ENCODE peak calls at places on chromosome 4, in nine cellular contexts. One of them, this sample, is unnamed. For H3K36me3, the result is how much of the 10 kb centered on the place peaks cover.

GRCh38 chr4:184475096-184475461 is 729 bp upstream of the IRF2 start:
- DNase-seq in body of pancreas: peak
- DNase-seq in HCT116: no peak
- DNase-seq in HepG2: no peak
- DNase-seq in endothelial cell of umbilical vein: peak
- DNase-seq in uterus: peak
- DNase-seq in suprapubic skin: peak
- DNase-seq in esophagus muscularis mucosa: no peak
- DNase-seq in tibial nerve: peak
- DNase-seq in this sample: peak

GRCh38 chr4:76950052-76950845 is 697 bp downstream of the SEPTIN11 start:
- DNase-seq in body of pancreas: peak
- DNase-seq in HCT116: no peak
- DNase-seq in HepG2: peak
- DNase-seq in endothelial cell of umbilical vein: peak
- DNase-seq in uterus: peak
- DNase-seq in suprapubic skin: peak
- DNase-seq in esophagus muscularis mucosa: no peak
- DNase-seq in tibial nerve: peak
- DNase-seq in this sample: no peak

GRCh38 chr4:55183926-55184599 is 58.7 kb upstream of the KDR start:
- DNase-seq in body of pancreas: no peak
- DNase-seq in HCT116: peak
- DNase-seq in HepG2: no peak
- DNase-seq in endothelial cell of umbilical vein: peak
- DNase-seq in uterus: no peak
- DNase-seq in suprapubic skin: peak
- DNase-seq in esophagus muscularis mucosa: no peak
- DNase-seq in tibial nerve: peak
- DNase-seq in this sample: peak

GRCh38 chr4:55356991-55357461 is 11.0 kb downstream of the SRD5A3 start:
- DNase-seq in body of pancreas: no peak
- DNase-seq in HCT116: no peak
- DNase-seq in HepG2: peak
- DNase-seq in endothelial cell of umbilical vein: no peak
- DNase-seq in uterus: no peak
- DNase-seq in suprapubic skin: no peak
- DNase-seq in esophagus muscularis mucosa: no peak
- DNase-seq in tibial nerve: no peak
- DNase-seq in this sample: no peak

GRCh38 chr4:19382993-19383392 is 868.7 kb upstream of the SLIT2 start:
- DNase-seq in body of pancreas: no peak
- DNase-seq in HCT116: no peak
- DNase-seq in HepG2: no peak
- DNase-seq in endothelial cell of umbilical vein: no peak
- DNase-seq in uterus: no peak
- DNase-seq in suprapubic skin: no peak
- DNase-seq in esophagus muscularis mucosa: no peak
- DNase-seq in tibial nerve: no peak
- DNase-seq in this sample: no peak

GRCh38 chr4:109930872-109931271 is 18.2 kb downstream of the EGF start:
- DNase-seq in body of pancreas: peak
- DNase-seq in HCT116: no peak
- DNase-seq in HepG2: no peak
- DNase-seq in endothelial cell of umbilical vein: no peak
- DNase-seq in uterus: no peak
- DNase-seq in suprapubic skin: no peak
- DNase-seq in esophagus muscularis mucosa: no peak
- DNase-seq in tibial nerve: no peak
- DNase-seq in this sample: no peak

GRCh38 chr4:100428051-100428450 is 89.8 kb downstream of the EMCN start:
- DNase-seq in body of pancreas: no peak
- DNase-seq in HCT116: peak
- DNase-seq in HepG2: no peak
- DNase-seq in endothelial cell of umbilical vein: peak
- DNase-seq in uterus: no peak
- DNase-seq in suprapubic skin: no peak
- DNase-seq in esophagus muscularis mucosa: no peak
- DNase-seq in tibial nerve: no peak
- DNase-seq in this sample: no peak

GRCh38 chr4:92952426-92952825 is 648.7 kb downstream of the GRID2 start:
- DNase-seq in body of pancreas: no peak
- DNase-seq in HCT116: no peak
- DNase-seq in HepG2: no peak
- DNase-seq in endothelial cell of umbilical vein: no peak
- DNase-seq in uterus: no peak
- DNase-seq in suprapubic skin: no peak
- DNase-seq in esophagus muscularis mucosa: no peak
- DNase-seq in tibial nerve: no peak
- DNase-seq in this sample: no peak

GRCh38 chr4:184854673-184855072 is 28.9 kb upstream of the ACSL1 start:
- DNase-seq in body of pancreas: no peak
- DNase-seq in HCT116: no peak
- DNase-seq in HepG2: no peak
- DNase-seq in endothelial cell of umbilical vein: no peak
- DNase-seq in uterus: no peak
- DNase-seq in suprapubic skin: no peak
- DNase-seq in esophagus muscularis mucosa: no peak
- DNase-seq in tibial nerve: peak
- DNase-seq in this sample: no peak

GRCh38 chr4:40264497-40264896 is 67.7 kb downstream of the RHOH start:
- DNase-seq in body of pancreas: no peak
- DNase-seq in HCT116: no peak
- DNase-seq in HepG2: no peak
- DNase-seq in endothelial cell of umbilical vein: no peak
- DNase-seq in uterus: no peak
- DNase-seq in suprapubic skin: no peak
- DNase-seq in esophagus muscularis mucosa: no peak
- DNase-seq in tibial nerve: no peak
- DNase-seq in this sample: no peak

GRCh38 chr4:168848977-168849687 is 160.9 kb downstream of the CBR4 start:
- DNase-seq in body of pancreas: no peak
- DNase-seq in HCT116: no peak
- DNase-seq in HepG2: no peak
- DNase-seq in endothelial cell of umbilical vein: peak
- DNase-seq in uterus: no peak
- DNase-seq in suprapubic skin: no peak
- DNase-seq in esophagus muscularis mucosa: no peak
- DNase-seq in tibial nerve: no peak
- DNase-seq in this sample: no peak

GRCh38 chr4:95540227-95540626 is 8.5 kb downstream of the UNC5C start:
- DNase-seq in body of pancreas: no peak
- DNase-seq in HCT116: no peak
- DNase-seq in HepG2: no peak
- DNase-seq in endothelial cell of umbilical vein: no peak
- DNase-seq in uterus: no peak
- DNase-seq in suprapubic skin: no peak
- DNase-seq in esophagus muscularis mucosa: no peak
- DNase-seq in tibial nerve: no peak
- DNase-seq in this sample: no peak

GRCh38 chr4:182062458-182062857 is 180.7 kb upstream of the TENM3 start:
- DNase-seq in body of pancreas: no peak
- DNase-seq in HCT116: no peak
- DNase-seq in HepG2: no peak
- DNase-seq in endothelial cell of umbilical vein: no peak
- DNase-seq in uterus: no peak
- DNase-seq in suprapubic skin: no peak
- DNase-seq in esophagus muscularis mucosa: no peak
- DNase-seq in tibial nerve: no peak
- DNase-seq in this sample: no peak

GRCh38 chr4:1766336-1767057 is 26.6 kb upstream of the FGFR3 start:
- DNase-seq in body of pancreas: peak
- DNase-seq in HCT116: no peak
- DNase-seq in HepG2: peak
- DNase-seq in endothelial cell of umbilical vein: no peak
- DNase-seq in uterus: no peak
- DNase-seq in suprapubic skin: no peak
- DNase-seq in esophagus muscularis mucosa: no peak
- DNase-seq in tibial nerve: no peak
- DNase-seq in this sample: no peak

GRCh38 chr4:121182296-121182695 is 18.2 kb upstream of the TNIP3 start:
- DNase-seq in body of pancreas: no peak
- DNase-seq in HCT116: no peak
- DNase-seq in HepG2: no peak
- DNase-seq in endothelial cell of umbilical vein: peak
- DNase-seq in uterus: no peak
- DNase-seq in suprapubic skin: no peak
- DNase-seq in esophagus muscularis mucosa: no peak
- DNase-seq in tibial nerve: no peak
- DNase-seq in this sample: no peak

GRCh38 chr4:15778742-15779231 is 659 bp downstream of the CD38 start:
- DNase-seq in body of pancreas: peak
- DNase-seq in HCT116: no peak
- DNase-seq in HepG2: no peak
- DNase-seq in endothelial cell of umbilical vein: no peak
- DNase-seq in uterus: peak
- DNase-seq in suprapubic skin: no peak
- DNase-seq in esophagus muscularis mucosa: no peak
- DNase-seq in tibial nerve: no peak
- DNase-seq in this sample: peak

GRCh38 chr4:152943673-152944072 is 7.5 kb downstream of the FHDC1 start:
- DNase-seq in body of pancreas: no peak
- DNase-seq in HCT116: no peak
- DNase-seq in HepG2: no peak
- DNase-seq in endothelial cell of umbilical vein: no peak
- DNase-seq in uterus: peak
- DNase-seq in suprapubic skin: no peak
- DNase-seq in esophagus muscularis mucosa: no peak
- DNase-seq in tibial nerve: peak
- DNase-seq in this sample: peak

GRCh38 chr4:175298119-175298518 is 380.0 kb downstream of the ADAM29 start:
- DNase-seq in body of pancreas: no peak
- DNase-seq in HCT116: no peak
- DNase-seq in HepG2: no peak
- DNase-seq in endothelial cell of umbilical vein: no peak
- DNase-seq in uterus: no peak
- DNase-seq in suprapubic skin: no peak
- DNase-seq in esophagus muscularis mucosa: no peak
- DNase-seq in tibial nerve: no peak
- DNase-seq in this sample: no peak

GRCh38 chr4:1986578-1987210 is 22.1 kb downstream of the NELFA start:
- DNase-seq in body of pancreas: no peak
- DNase-seq in HCT116: no peak
- DNase-seq in HepG2: no peak
- DNase-seq in endothelial cell of umbilical vein: no peak
- DNase-seq in uterus: no peak
- DNase-seq in suprapubic skin: no peak
- DNase-seq in esophagus muscularis mucosa: no peak
- DNase-seq in tibial nerve: no peak
- DNase-seq in this sample: no peak

GRCh38 chr4:118340109-118340508 is 12.7 kb downstream of the PRSS12 start:
- DNase-seq in body of pancreas: no peak
- DNase-seq in HCT116: no peak
- DNase-seq in HepG2: no peak
- DNase-seq in endothelial cell of umbilical vein: no peak
- DNase-seq in uterus: no peak
- DNase-seq in suprapubic skin: no peak
- DNase-seq in esophagus muscularis mucosa: no peak
- DNase-seq in tibial nerve: no peak
- DNase-seq in this sample: no peak
- H3K27ac ChIP-seq in body of pancreas: no peak
- H3K27ac ChIP-seq in HCT116: no peak
- H3K27ac ChIP-seq in HepG2: no peak
- H3K27ac ChIP-seq in endothelial cell of umbilical vein: no peak
- H3K27ac ChIP-seq in uterus: no peak
- H3K27ac ChIP-seq in suprapubic skin: no peak
- H3K27ac ChIP-seq in esophagus muscularis mucosa: no peak
- H3K27ac ChIP-seq in tibial nerve: no peak
- H3K27ac ChIP-seq in this sample: no peak

DNA sequence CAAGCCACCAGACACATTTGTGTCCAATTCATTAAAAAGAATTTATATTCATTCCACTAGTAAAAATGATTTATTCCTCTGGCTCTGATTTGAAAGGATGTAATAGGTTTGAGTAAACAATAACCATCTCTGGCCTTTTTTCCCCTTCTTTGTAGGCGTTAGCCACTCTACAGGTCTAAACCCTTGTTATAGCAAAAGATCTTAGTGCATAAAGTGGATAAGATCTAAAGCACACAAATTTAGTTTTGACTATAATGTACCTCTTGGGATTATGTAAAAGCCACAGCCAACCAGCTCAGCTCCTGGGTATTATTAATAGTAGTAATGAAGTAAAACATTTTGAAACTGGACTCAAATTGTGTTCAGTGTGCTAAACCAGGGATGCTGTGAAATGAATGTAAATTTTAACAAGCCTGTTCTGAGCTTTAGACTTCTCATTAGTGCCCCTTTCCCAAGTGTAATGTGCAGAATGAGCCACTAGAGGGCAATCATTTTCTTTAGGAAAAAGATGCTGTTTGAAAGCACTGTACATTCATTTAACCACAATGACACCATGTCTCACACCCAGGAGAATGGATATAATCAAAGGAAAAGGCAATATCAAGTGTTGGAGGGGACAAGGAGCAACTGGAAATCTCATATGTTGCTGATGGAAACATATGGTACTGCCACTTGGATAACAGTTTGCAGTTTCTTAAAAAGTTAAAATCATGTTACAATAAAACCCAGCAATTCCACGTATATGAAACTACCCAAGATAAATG is 69.7 kb downstream of the KLHL8 start:
- DNase-seq in body of pancreas: peak
- DNase-seq in HCT116: peak
- DNase-seq in HepG2: peak
- DNase-seq in endothelial cell of umbilical vein: peak
- DNase-seq in uterus: no peak
- DNase-seq in suprapubic skin: no peak
- DNase-seq in esophagus muscularis mucosa: no peak
- DNase-seq in tibial nerve: peak
- DNase-seq in this sample: no peak
- TF ChIP-seq POLR2A in body of pancreas: no peak
- TF ChIP-seq POLR2A in HCT116: no peak
- TF ChIP-seq POLR2A in HepG2: no peak
- TF ChIP-seq POLR2A in endothelial cell of umbilical vein: no peak
- TF ChIP-seq POLR2A in uterus: no peak
- TF ChIP-seq POLR2A in suprapubic skin: no peak
- TF ChIP-seq POLR2A in esophagus muscularis mucosa: no peak
- TF ChIP-seq POLR2A in tibial nerve: no peak
- TF ChIP-seq POLR2A in this sample: no peak

DNA sequence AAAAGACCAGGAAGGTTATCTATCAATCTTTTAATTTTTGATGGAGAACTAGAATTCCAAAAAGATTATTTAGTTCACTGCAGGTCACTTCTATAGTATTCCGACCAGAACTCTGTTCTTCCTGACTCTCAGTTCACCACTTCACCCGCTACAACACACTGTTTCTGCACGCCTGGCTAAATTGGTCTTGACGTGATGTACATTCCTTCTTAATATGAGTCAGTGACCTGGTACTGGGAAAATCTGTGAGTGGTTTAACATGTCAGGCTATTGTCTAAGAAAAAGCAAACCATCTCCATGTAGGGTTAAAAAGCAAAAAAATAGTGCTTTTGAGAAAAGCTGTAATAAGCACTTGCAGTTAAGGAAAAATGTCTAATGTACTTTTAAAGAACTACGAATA is 120.4 kb downstream of the NDST3 start:
- DNase-seq in body of pancreas: no peak
- DNase-seq in HCT116: no peak
- DNase-seq in HepG2: no peak
- DNase-seq in endothelial cell of umbilical vein: no peak
- DNase-seq in uterus: no peak
- DNase-seq in suprapubic skin: no peak
- DNase-seq in esophagus muscularis mucosa: no peak
- DNase-seq in tibial nerve: no peak
- DNase-seq in this sample: no peak
- H3K36me3 ChIP-seq in body of pancreas: under half
- H3K36me3 ChIP-seq in HCT116: under half
- H3K36me3 ChIP-seq in HepG2: under half
- H3K36me3 ChIP-seq in endothelial cell of umbilical vein: under half
- H3K36me3 ChIP-seq in uterus: under half
- H3K36me3 ChIP-seq in suprapubic skin: under half
- H3K36me3 ChIP-seq in esophagus muscularis mucosa: under half
- H3K36me3 ChIP-seq in tibial nerve: under half
- H3K36me3 ChIP-seq in this sample: under half

GRCh38 chr4:150679018-150679766 is 97.2 kb downstream of the MAB21L2 start:
- DNase-seq in body of pancreas: no peak
- DNase-seq in HCT116: no peak
- DNase-seq in HepG2: peak
- DNase-seq in endothelial cell of umbilical vein: no peak
- DNase-seq in uterus: no peak
- DNase-seq in suprapubic skin: no peak
- DNase-seq in esophagus muscularis mucosa: no peak
- DNase-seq in tibial nerve: no peak
- DNase-seq in this sample: no peak
- H3K27ac ChIP-seq in body of pancreas: no peak
- H3K27ac ChIP-seq in HCT116: no peak
- H3K27ac ChIP-seq in HepG2: peak
- H3K27ac ChIP-seq in endothelial cell of umbilical vein: no peak
- H3K27ac ChIP-seq in uterus: no peak
- H3K27ac ChIP-seq in suprapubic skin: no peak
- H3K27ac ChIP-seq in esophagus muscularis mucosa: no peak
- H3K27ac ChIP-seq in tibial nerve: peak
- H3K27ac ChIP-seq in this sample: no peak